ENCODE peak calls at places on chromosome X, in five cellular contexts. One of them, this sample, is unnamed. For H3K9me3, the result is how much of the 10 kb centered on the place peaks cover.

GRCh38 chrX:53684415-53685192 is 1.9 kb downstream of the HUWE1 start:
- DNase-seq in body of pancreas: no peak
- DNase-seq in IMR-90: no peak
- DNase-seq in cardiac muscle cell: no peak
- DNase-seq in fibroblast of lung: no peak
- DNase-seq in this sample: no peak

GRCh38 chrX:40174594-40175415 is 77.0 kb upstream of the BCOR start:
- DNase-seq in body of pancreas: peak
- DNase-seq in IMR-90: no peak
- DNase-seq in fibroblast of lung: peak
- DNase-seq in cardiac muscle cell: peak
- DNase-seq in this sample: peak

GRCh38 chrX:43165343-43165920 is 387.5 kb upstream of the PPP1R2C start:
- DNase-seq in IMR-90: no peak
- DNase-seq in fibroblast of lung: no peak
- DNase-seq in body of pancreas: no peak
- DNase-seq in cardiac muscle cell: no peak
- DNase-seq in this sample: no peak

GRCh38 chrX:11105080-11105479 is 6.1 kb upstream of the HCCS start:
- DNase-seq in cardiac muscle cell: no peak
- DNase-seq in body of pancreas: no peak
- DNase-seq in IMR-90: peak
- DNase-seq in fibroblast of lung: peak
- DNase-seq in this sample: peak

GRCh38 chrX:19682712-19683331 is 167.5 kb upstream of the MAP3K15 start:
- DNase-seq in IMR-90: peak
- DNase-seq in fibroblast of lung: peak
- DNase-seq in body of pancreas: peak
- DNase-seq in cardiac muscle cell: peak
- DNase-seq in this sample: peak

GRCh38 chrX:150731795-150732194 is 38.6 kb downstream of the MTMR1 start:
- DNase-seq in IMR-90: peak
- DNase-seq in fibroblast of lung: peak
- DNase-seq in cardiac muscle cell: no peak
- DNase-seq in body of pancreas: peak
- DNase-seq in this sample: peak

GRCh38 chrX:2707334-2707760 is 16.3 kb downstream of the CD99 start:
- DNase-seq in body of pancreas: peak
- DNase-seq in fibroblast of lung: peak
- DNase-seq in IMR-90: peak
- DNase-seq in cardiac muscle cell: no peak
- DNase-seq in this sample: peak

GRCh38 chrX:49725401-49725800 is 29.6 kb upstream of the PAGE1 start:
- DNase-seq in cardiac muscle cell: no peak
- DNase-seq in body of pancreas: no peak
- DNase-seq in fibroblast of lung: no peak
- DNase-seq in IMR-90: no peak
- DNase-seq in this sample: no peak

GRCh38 chrX:24189490-24189889 is 40.0 kb downstream of the ZFX start:
- DNase-seq in fibroblast of lung: no peak
- DNase-seq in cardiac muscle cell: no peak
- DNase-seq in IMR-90: no peak
- DNase-seq in body of pancreas: no peak
- DNase-seq in this sample: no peak

GRCh38 chrX:150363561-150364346 is 637 bp downstream of the MAMLD1 start:
- DNase-seq in cardiac muscle cell: peak
- DNase-seq in fibroblast of lung: peak
- DNase-seq in body of pancreas: peak
- DNase-seq in IMR-90: peak
- DNase-seq in this sample: peak

GRCh38 chrX:19659929-19660328 is 144.6 kb upstream of the MAP3K15 start:
- DNase-seq in fibroblast of lung: no peak
- DNase-seq in body of pancreas: no peak
- DNase-seq in cardiac muscle cell: no peak
- DNase-seq in IMR-90: no peak
- DNase-seq in this sample: no peak

GRCh38 chrX:130339408-130340222 is at the start of gene SLC25A14:
- DNase-seq in cardiac muscle cell: peak
- DNase-seq in body of pancreas: peak
- DNase-seq in fibroblast of lung: peak
- DNase-seq in IMR-90: peak
- DNase-seq in this sample: peak

GRCh38 chrX:109684136-109684535 is 48.9 kb downstream of the ACSL4 start:
- DNase-seq in body of pancreas: no peak
- DNase-seq in cardiac muscle cell: no peak
- DNase-seq in IMR-90: peak
- DNase-seq in fibroblast of lung: peak
- DNase-seq in this sample: no peak

GRCh38 chrX:108361316-108361715 is 76.9 kb downstream of the COL4A6 start:
- DNase-seq in IMR-90: peak
- DNase-seq in cardiac muscle cell: no peak
- DNase-seq in body of pancreas: no peak
- DNase-seq in fibroblast of lung: no peak
- DNase-seq in this sample: no peak

GRCh38 chrX:46649421-46650260 is 76.1 kb downstream of the CHST7 start:
- DNase-seq in fibroblast of lung: peak
- DNase-seq in cardiac muscle cell: no peak
- DNase-seq in IMR-90: peak
- DNase-seq in body of pancreas: peak
- DNase-seq in this sample: no peak

GRCh38 chrX:46645614-46646013 is 72.0 kb downstream of the CHST7 start:
- DNase-seq in IMR-90: no peak
- DNase-seq in fibroblast of lung: no peak
- DNase-seq in body of pancreas: no peak
- DNase-seq in cardiac muscle cell: no peak
- DNase-seq in this sample: no peak

GRCh38 chrX:46647251-46647650 is 73.7 kb downstream of the CHST7 start:
- DNase-seq in body of pancreas: no peak
- DNase-seq in IMR-90: no peak
- DNase-seq in cardiac muscle cell: no peak
- DNase-seq in fibroblast of lung: no peak
- DNase-seq in this sample: no peak

GRCh38 chrX:46653482-46653881 is 79.9 kb downstream of the CHST7 start:
- DNase-seq in cardiac muscle cell: peak
- DNase-seq in IMR-90: peak
- DNase-seq in body of pancreas: no peak
- DNase-seq in fibroblast of lung: peak
- DNase-seq in this sample: no peak

DNA sequence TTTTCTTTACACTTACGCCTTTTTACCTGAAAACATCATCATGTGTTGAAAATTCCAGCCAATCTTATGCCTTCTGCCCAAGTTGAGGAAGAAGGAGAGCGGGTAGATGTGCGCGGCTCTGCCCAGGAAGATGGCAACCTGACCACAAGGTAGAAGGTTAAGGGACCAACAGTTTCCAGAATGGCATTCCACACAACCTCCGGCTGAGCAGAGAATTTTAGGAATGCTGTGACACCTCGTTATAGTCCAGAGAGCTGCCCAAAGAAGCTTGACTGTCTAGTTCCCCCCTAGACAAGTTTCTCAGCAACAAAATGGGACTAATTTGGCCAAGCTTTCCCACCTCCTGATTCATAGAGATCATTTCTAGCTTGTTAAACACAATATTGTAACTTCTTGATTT is 75.1 kb downstream of the CHST7 start:
- DNase-seq in body of pancreas: no peak
- DNase-seq in fibroblast of lung: no peak
- DNase-seq in IMR-90: no peak
- DNase-seq in cardiac muscle cell: no peak
- DNase-seq in this sample: no peak
- H3K9me3 ChIP-seq in body of pancreas: under half
- H3K9me3 ChIP-seq in fibroblast of lung: under half
- H3K9me3 ChIP-seq in IMR-90: under half
- H3K9me3 ChIP-seq in cardiac muscle cell: under half
- H3K9me3 ChIP-seq in this sample: under half

GRCh38 chrX:68640661-68641060 is 6.8 kb upstream of the STARD8 start:
- DNase-seq in fibroblast of lung: no peak
- DNase-seq in IMR-90: no peak
- DNase-seq in body of pancreas: no peak
- DNase-seq in cardiac muscle cell: no peak
- DNase-seq in this sample: no peak
- H3K9me3 ChIP-seq in fibroblast of lung: under half
- H3K9me3 ChIP-seq in IMR-90: under half
- H3K9me3 ChIP-seq in body of pancreas: under half
- H3K9me3 ChIP-seq in cardiac muscle cell: under half
- H3K9me3 ChIP-seq in this sample: under half

GRCh38 chrX:68750316-68750715 is 78.5 kb upstream of the EFNB1 start:
- DNase-seq in body of pancreas: no peak
- DNase-seq in fibroblast of lung: no peak
- DNase-seq in IMR-90: no peak
- DNase-seq in cardiac muscle cell: no peak
- DNase-seq in this sample: no peak

GRCh38 chrX:68743754-68744153 is 85.1 kb upstream of the EFNB1 start:
- DNase-seq in IMR-90: no peak
- DNase-seq in fibroblast of lung: no peak
- DNase-seq in body of pancreas: no peak
- DNase-seq in cardiac muscle cell: no peak
- DNase-seq in this sample: no peak

GRCh38 chrX:68749426-68749825 is 79.4 kb upstream of the EFNB1 start:
- DNase-seq in IMR-90: no peak
- DNase-seq in fibroblast of lung: no peak
- DNase-seq in body of pancreas: no peak
- DNase-seq in cardiac muscle cell: no peak
- DNase-seq in this sample: no peak

GRCh38 chrX:68748030-68748429 is 80.8 kb upstream of the EFNB1 start:
- DNase-seq in fibroblast of lung: no peak
- DNase-seq in cardiac muscle cell: no peak
- DNase-seq in IMR-90: no peak
- DNase-seq in body of pancreas: no peak
- DNase-seq in this sample: no peak

DNA sequence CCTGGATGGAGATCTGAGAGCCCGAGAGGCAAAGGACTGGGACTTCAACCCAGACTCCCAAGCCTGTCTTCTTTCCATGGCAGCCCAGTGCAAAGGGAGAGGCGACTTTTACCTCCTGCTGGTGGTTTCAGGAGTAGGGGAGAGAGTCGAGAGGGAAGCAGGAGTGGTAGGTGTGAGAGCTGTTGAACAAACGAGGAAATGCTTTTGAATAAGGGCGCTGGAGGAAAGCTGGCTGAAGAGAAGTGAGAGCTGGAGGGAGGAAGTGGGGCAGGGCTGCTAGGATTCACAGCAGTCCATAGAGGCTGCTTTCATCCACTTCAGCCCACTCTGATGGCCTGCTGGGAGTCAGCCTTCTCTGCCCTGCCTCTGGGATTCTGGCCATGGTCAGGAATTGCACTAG is 81.8 kb upstream of the EFNB1 start:
- DNase-seq in fibroblast of lung: no peak
- DNase-seq in cardiac muscle cell: no peak
- DNase-seq in IMR-90: no peak
- DNase-seq in body of pancreas: no peak
- DNase-seq in this sample: no peak
- H3K9me3 ChIP-seq in fibroblast of lung: under half
- H3K9me3 ChIP-seq in cardiac muscle cell: under half
- H3K9me3 ChIP-seq in IMR-90: under half
- H3K9me3 ChIP-seq in body of pancreas: under half
- H3K9me3 ChIP-seq in this sample: under half

GRCh38 chrX:32268207-32268606 is 943.1 kb downstream of the DMD start:
- DNase-seq in IMR-90: no peak
- DNase-seq in cardiac muscle cell: no peak
- DNase-seq in body of pancreas: no peak
- DNase-seq in fibroblast of lung: no peak
- DNase-seq in this sample: no peak
- H3K9me3 ChIP-seq in IMR-90: under half
- H3K9me3 ChIP-seq in cardiac muscle cell: under half
- H3K9me3 ChIP-seq in body of pancreas: under half
- H3K9me3 ChIP-seq in fibroblast of lung: under half
- H3K9me3 ChIP-seq in this sample: under half

GRCh38 chrX:101260435-101260834 is 30.7 kb downstream of the TAF7L start:
- DNase-seq in fibroblast of lung: peak
- DNase-seq in cardiac muscle cell: peak
- DNase-seq in IMR-90: no peak
- DNase-seq in body of pancreas: no peak
- DNase-seq in this sample: no peak
- H3K9me3 ChIP-seq in fibroblast of lung: under half
- H3K9me3 ChIP-seq in cardiac muscle cell: under half
- H3K9me3 ChIP-seq in IMR-90: under half
- H3K9me3 ChIP-seq in body of pancreas: under half
- H3K9me3 ChIP-seq in this sample: under half

GRCh38 chrX:63920875-63921274 is 135.9 kb upstream of the ARHGEF9 start:
- DNase-seq in fibroblast of lung: no peak
- DNase-seq in IMR-90: no peak
- DNase-seq in body of pancreas: no peak
- DNase-seq in cardiac muscle cell: no peak
- DNase-seq in this sample: no peak
- H3K9me3 ChIP-seq in fibroblast of lung: under half
- H3K9me3 ChIP-seq in IMR-90: under half
- H3K9me3 ChIP-seq in body of pancreas: under half
- H3K9me3 ChIP-seq in cardiac muscle cell: under half
- H3K9me3 ChIP-seq in this sample: under half

GRCh38 chrX:55326985-55327384 is 62.3 kb upstream of the PAGE3 start:
- DNase-seq in cardiac muscle cell: no peak
- DNase-seq in fibroblast of lung: no peak
- DNase-seq in body of pancreas: no peak
- DNase-seq in IMR-90: no peak
- DNase-seq in this sample: no peak
- H3K9me3 ChIP-seq in cardiac muscle cell: under half
- H3K9me3 ChIP-seq in fibroblast of lung: under half
- H3K9me3 ChIP-seq in body of pancreas: under half
- H3K9me3 ChIP-seq in IMR-90: under half
- H3K9me3 ChIP-seq in this sample: under half

GRCh38 chrX:135287266-135287823 is 21.9 kb upstream of the ETDC start:
- DNase-seq in cardiac muscle cell: no peak
- DNase-seq in body of pancreas: no peak
- DNase-seq in fibroblast of lung: peak
- DNase-seq in IMR-90: no peak
- DNase-seq in this sample: no peak
- H3K9me3 ChIP-seq in cardiac muscle cell: under half
- H3K9me3 ChIP-seq in body of pancreas: under half
- H3K9me3 ChIP-seq in fibroblast of lung: under half
- H3K9me3 ChIP-seq in IMR-90: under half
- H3K9me3 ChIP-seq in this sample: under half